ENCODE peak calls at places on chromosomes 13 and 19, in eight cellular contexts. I, C, L, Y, O, W, J and T are unnamed samples.

GRCh38 chr19:14413765-14414171 is 5.4 kb downstream of the DDX39A start:
- DNase-seq in W (peak; percentile 53), O (no peak), L (peak; percentile 71), Y (peak; percentile 69), I (no peak), C (no peak), J (no peak), T (no peak)

GRCh38 chr13:20391597-20392452 is 133.8 kb downstream of the CRYL1 start:
- DNase-seq in W (no peak), L (no peak), C (no peak), I (peak; percentile 48), J (no peak), O (no peak), Y (no peak), T (no peak)

GRCh38 chr13:44818428-44818827 is 170.8 kb downstream of the NUFIP1 start:
- DNase-seq in I (no peak), W (no peak), Y (peak; percentile 54), C (no peak), L (no peak), O (no peak), J (no peak), T (no peak)

GRCh38 chr19:35168261-35168660 is 13.7 kb downstream of the FXYD5 start:
- DNase-seq in J (no peak), O (no peak), C (no peak), Y (no peak), I (no peak), W (no peak), L (no peak), T (no peak)

GRCh38 chr19:5623397-5624153 is 692 bp downstream of the SAFB start:
- DNase-seq in I (no peak), W (no peak), O (no peak), Y (no peak), L (no peak), J (no peak), C (no peak), T (no peak)

GRCh38 chr13:49563513-49563912 is 21.8 kb downstream of the RCBTB1 start:
- DNase-seq in I (no peak), O (no peak), Y (peak; percentile 69), J (no peak), L (no peak), W (peak; percentile 46), C (peak; percentile 27), T (no peak)

GRCh38 chr19:33724723-33725060 is 72.0 kb upstream of the KCTD15 start:
- DNase-seq in O (no peak), C (no peak), I (no peak), W (no peak), L (no peak), Y (no peak), J (no peak), T (no peak)

GRCh38 chr19:5891938-5892771 is 11.4 kb downstream of the NDUFA11 start:
- DNase-seq in O (no peak), W (peak; percentile 41), C (no peak), J (no peak), L (peak; percentile 15), Y (peak; percentile 66), I (no peak), T (no peak)

GRCh38 chr13:74920945-74921725 is 560.8 kb downstream of the TBC1D4 start:
- DNase-seq in J (no peak), W (no peak), O (no peak), L (peak; percentile 3), Y (no peak), C (no peak), I (no peak), T (no peak)

GRCh38 chr19:51595190-51595589 is 24.1 kb downstream of the ZNF175 start:
- DNase-seq in Y (no peak), L (no peak), I (no peak), O (no peak), J (no peak), C (no peak), W (no peak), T (no peak)

GRCh38 chr13:31909889-31910551 is 121.6 kb upstream of the FRY start:
- DNase-seq in C (no peak), Y (peak; percentile 82), O (no peak), I (no peak), J (no peak), W (peak; percentile 80), L (peak; percentile 23), T (no peak)

GRCh38 chr19:38162094-38162493 is 61.9 kb downstream of the DPF1 start:
- DNase-seq in W (no peak), J (no peak), I (no peak), L (peak; percentile 53), Y (no peak), C (no peak), O (no peak), T (no peak)

GRCh38 chr19:58483776-58484175 is 7.6 kb downstream of the ZNF446 start:
- DNase-seq in Y (no peak), O (no peak), L (no peak), I (no peak), C (no peak), W (no peak), J (no peak), T (no peak)

GRCh38 chr13:105196052-105196451 is 1339.4 kb downstream of the EFNB2 start:
- DNase-seq in W (peak; percentile 39), L (peak; percentile 93), J (no peak), O (no peak), Y (peak; percentile 93), I (no peak), C (peak; percentile 16), T (peak; percentile 53)

GRCh38 chr19:39407644-39408391 is 1.2 kb downstream of the ZFP36 start:
- DNase-seq in W (peak; percentile 46), Y (peak; percentile 50), L (no peak), O (peak; percentile 82), C (no peak), J (peak; percentile 56), I (no peak), T (no peak)

GRCh38 chr19:16370671-16371391 is 46.2 kb downstream of the KLF2 start:
- DNase-seq in Y (no peak), J (peak; percentile 14), L (no peak), I (no peak), C (no peak), O (peak; percentile 36), W (no peak), T (no peak)

GRCh38 chr13:78979349-78979748 is 320.4 kb upstream of the OBI1 start:
- DNase-seq in Y (no peak), L (no peak), O (no peak), I (no peak), W (no peak), C (no peak), J (no peak), T (no peak)

GRCh38 chr19:12205296-12205695 is 42.4 kb downstream of the ZNF136 start:
- DNase-seq in L (no peak), W (no peak), O (no peak), J (no peak), I (no peak), C (no peak), Y (no peak), T (no peak)

GRCh38 chr19:12198136-12198535 is 35.2 kb downstream of the ZNF136 start:
- DNase-seq in W (no peak), I (no peak), Y (no peak), C (no peak), J (no peak), L (no peak), O (no peak), T (no peak)

GRCh38 chr19:12200020-12200419 is 37.1 kb downstream of the ZNF136 start:
- DNase-seq in J (no peak), I (no peak), L (no peak), Y (no peak), W (no peak), O (no peak), C (no peak), T (no peak)

GRCh38 chr19:12208221-12208620 is 45.3 kb downstream of the ZNF136 start:
- DNase-seq in W (no peak), I (no peak), L (no peak), J (no peak), Y (no peak), C (no peak), O (no peak), T (no peak)

GRCh38 chr19:12202250-12202649 is 39.4 kb downstream of the ZNF136 start:
- DNase-seq in C (no peak), I (no peak), Y (peak; percentile 10), J (peak; percentile 18), W (no peak), O (no peak), L (no peak), T (no peak)
- TF ChIP-seq CTCF in C (peak; percentile 28), I (no peak), Y (peak; percentile 20), J (peak; percentile 56), W (no peak), O (no peak), L (no peak), T (no peak)

GRCh38 chr13:47216176-47216822 is 319.4 kb upstream of the HTR2A start:
- DNase-seq in W (no peak), O (no peak), L (peak; percentile 63), I (no peak), C (no peak), J (no peak), Y (no peak), T (peak; percentile 12)
- TF ChIP-seq CTCF in W (no peak), O (no peak), L (no peak), I (no peak), C (no peak), J (no peak), Y (no peak), T (no peak)

GRCh38 chr13:89163081-89163480 is 1491.9 kb downstream of the SLITRK5 start:
- DNase-seq in W (peak; percentile 38), Y (peak; percentile 24), C (no peak), J (no peak), I (no peak), L (no peak), O (no peak), T (no peak)
- TF ChIP-seq CTCF in W (no peak), Y (no peak), C (no peak), J (no peak), I (no peak), L (no peak), O (no peak), T (no peak)

GRCh38 chr13:41648314-41648935 is 191.1 kb downstream of the RGCC start:
- DNase-seq in J (no peak), L (peak; percentile 81), C (no peak), O (no peak), Y (peak; percentile 62), I (no peak), W (no peak), T (no peak)

GRCh38 chr13:41652735-41653361 is 195.5 kb downstream of the RGCC start:
- DNase-seq in L (no peak), O (no peak), J (no peak), C (no peak), Y (peak; percentile 76), W (peak; percentile 84), I (no peak), T (no peak)

GRCh38 chr13:41651413-41652068 is 194.2 kb downstream of the RGCC start:
- DNase-seq in I (no peak), J (no peak), O (no peak), C (no peak), Y (peak; percentile 19), W (no peak), L (no peak), T (no peak)

GRCh38 chr13:41650706-41651105 is 193.4 kb downstream of the RGCC start:
- DNase-seq in O (no peak), I (no peak), Y (no peak), C (no peak), J (no peak), W (no peak), L (no peak), T (no peak)

DNA sequence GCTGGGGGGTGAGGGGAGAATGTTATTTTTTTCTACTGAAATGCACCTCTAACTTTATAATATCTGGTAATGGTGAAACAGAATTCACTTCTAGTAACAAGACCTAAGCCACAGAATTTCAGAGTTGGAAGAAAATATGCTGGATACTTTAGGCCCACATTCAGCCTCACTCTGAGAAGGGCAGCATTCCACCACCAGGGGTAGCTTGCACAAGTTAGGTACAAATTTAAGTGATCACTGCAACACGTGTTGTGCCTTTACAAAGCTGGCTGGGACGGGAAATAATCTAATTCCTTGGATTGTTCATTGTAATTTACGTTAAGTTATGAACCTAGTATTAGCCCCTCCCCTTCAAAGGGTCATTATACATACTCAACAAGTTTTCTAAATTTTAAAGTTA is 192.3 kb downstream of the RGCC start:
- DNase-seq in L (no peak), O (no peak), Y (peak; percentile 46), W (peak; percentile 42), J (no peak), C (no peak), I (no peak), T (no peak)
- TF ChIP-seq CTCF in L (peak; percentile 36), O (peak; percentile 18), Y (peak; percentile 40), W (peak; percentile 16), J (peak; percentile 50), C (peak; percentile 40), I (no peak), T (peak; percentile 34)